ENCODE peak calls at places on chromosomes 11 and 22, in nine cellular contexts. L is neural crest cell, Z is coronary artery, J is hippocampal formation, R is RCC 7860, W is Calu3, Y is A172, S is fibroblast of mammary gland, T is osteocyte. M is an unnamed sample.

GRCh38 chr22:48316876-48317250 is 1510.8 kb downstream of the BRD1 start:
- DNase-seq in R (no peak), Z (peak; percentile 54), W (no peak), T (no peak), Y (no peak), S (no peak), J (no peak), L (no peak), M (no peak)

GRCh38 chr22:48870436-48870835 is 957.2 kb downstream of the BRD1 start:
- DNase-seq in L (no peak), S (no peak), R (no peak), Y (no peak), W (no peak), T (peak; percentile 72), J (no peak), Z (no peak), M (no peak)

GRCh38 chr22:25396615-25397200 is 167.8 kb upstream of the GRK3 start:
- DNase-seq in S (no peak), W (no peak), T (no peak), L (no peak), R (no peak), J (no peak), Z (no peak), Y (no peak), M (no peak)

GRCh38 chr11:114883472-114883871 is 205.1 kb downstream of the NXPE2 start:
- DNase-seq in J (no peak), W (no peak), L (no peak), R (no peak), Z (no peak), T (no peak), S (no peak), Y (no peak), M (no peak)

GRCh38 chr22:36331912-36332622 is 55.7 kb downstream of the MYH9 start:
- DNase-seq in Z (no peak), J (peak; percentile 52), T (no peak), R (peak; percentile 73), L (no peak), Y (no peak), S (peak; percentile 59), W (peak; percentile 68), M (no peak)

GRCh38 chr11:75262436-75262835 is 21.9 kb downstream of the TPBGL start:
- DNase-seq in Z (peak; percentile 65), R (no peak), S (no peak), T (no peak), J (no peak), Y (no peak), W (no peak), L (no peak), M (no peak)

GRCh38 chr11:18727499-18728236 is 1.7 kb upstream of the IGSF22 start:
- DNase-seq in T (no peak), R (peak; percentile 20), Z (no peak), J (no peak), W (peak; percentile 57), S (peak; percentile 29), Y (peak; percentile 30), L (peak; percentile 73), M (peak; percentile 36)

GRCh38 chr11:107472966-107473365 is 15.3 kb upstream of the CWF19L2 start:
- DNase-seq in L (no peak), T (no peak), R (no peak), Z (no peak), Y (no peak), J (no peak), W (no peak), S (no peak), M (no peak)

GRCh38 chr22:39353346-39353745 is 3.6 kb downstream of the SYNGR1 start:
- DNase-seq in L (no peak), Y (no peak), R (no peak), Z (no peak), T (no peak), S (peak; percentile 14), W (no peak), J (no peak), M (no peak)

GRCh38 chr22:47045691-47046410 is 283.4 kb downstream of the TBC1D22A start:
- DNase-seq in W (no peak), L (no peak), R (no peak), S (no peak), T (no peak), J (no peak), Y (no peak), Z (no peak), M (no peak)

GRCh38 chr11:130551388-130551787 is 102.9 kb downstream of the ADAMTS15 start:
- DNase-seq in S (peak; percentile 57), J (no peak), W (no peak), T (no peak), L (no peak), Y (no peak), R (no peak), Z (no peak), M (no peak)

GRCh38 chr11:116199182-116199581 is 573.6 kb downstream of the BUD13 start:
- DNase-seq in Y (no peak), L (no peak), J (no peak), R (no peak), W (no peak), Z (no peak), S (no peak), T (no peak), M (no peak)

GRCh38 chr11:67641302-67642147 is 2.0 kb upstream of the TBX10 start:
- DNase-seq in T (no peak), W (no peak), S (no peak), L (no peak), Z (no peak), J (no peak), R (no peak), Y (no peak), M (no peak)

GRCh38 chr22:29396126-29396525 is 7.8 kb upstream of the AP1B1 start:
- DNase-seq in L (no peak), Z (peak; percentile 63), J (no peak), R (no peak), T (no peak), W (no peak), S (no peak), Y (no peak), M (no peak)

GRCh38 chr11:64156235-64157011 is 9.5 kb downstream of the MACROD1 start:
- DNase-seq in L (no peak), S (no peak), R (no peak), T (no peak), W (no peak), Z (no peak), Y (no peak), J (peak; percentile 51), M (no peak)

GRCh38 chr11:47259178-47259977 is 1.6 kb downstream of the NR1H3 start:
- DNase-seq in S (peak; percentile 53), J (no peak), Z (no peak), L (peak; percentile 35), W (peak; percentile 51), R (no peak), Y (no peak), T (no peak), M (peak; percentile 59)

GRCh38 chr11:27910186-27910941 is 197.6 kb downstream of the KIF18A start:
- DNase-seq in L (no peak), W (no peak), T (no peak), J (no peak), R (peak; percentile 76), Y (peak; percentile 81), Z (no peak), S (peak; percentile 81), M (peak; percentile 35)

M was measured in fibroblast of pulmonary artery.